ENCODE peak calls at places on chromosomes 1 and 21, in nine cellular contexts. One of them, this sample, is unnamed.

GRCh38 chr1:113657556-113658063 is 101.7 kb downstream of the PHTF1 start:
- DNase-seq in endodermal cell: no peak
- DNase-seq in left ventricle myocardium inferior: no peak
- DNase-seq in transverse colon: no peak
- DNase-seq in small intestine: no peak
- DNase-seq in thyroid gland: no peak
- DNase-seq in GM23248: no peak
- DNase-seq in PC-9: no peak
- DNase-seq in CD8-positive, alpha-beta memory T cell: no peak
- DNase-seq in this sample: no peak

GRCh38 chr1:231318568-231318967 is 19.1 kb downstream of the EXOC8 start:
- DNase-seq in CD8-positive, alpha-beta memory T cell: no peak
- DNase-seq in GM23248: no peak
- DNase-seq in small intestine: no peak
- DNase-seq in thyroid gland: no peak
- DNase-seq in transverse colon: no peak
- DNase-seq in endodermal cell: peak; percentile 13
- DNase-seq in PC-9: no peak
- DNase-seq in left ventricle myocardium inferior: no peak
- DNase-seq in this sample: no peak

GRCh38 chr1:170221031-170221430 is 75.3 kb downstream of the NTMT2 start:
- DNase-seq in thyroid gland: no peak
- DNase-seq in CD8-positive, alpha-beta memory T cell: no peak
- DNase-seq in transverse colon: no peak
- DNase-seq in endodermal cell: no peak
- DNase-seq in PC-9: no peak
- DNase-seq in small intestine: no peak
- DNase-seq in GM23248: peak; percentile 57
- DNase-seq in left ventricle myocardium inferior: no peak
- DNase-seq in this sample: no peak

GRCh38 chr1:234214129-234214910 is 158.9 kb upstream of the COA6 start:
- DNase-seq in transverse colon: peak; percentile 14
- DNase-seq in thyroid gland: peak; percentile 69
- DNase-seq in small intestine: peak; percentile 1
- DNase-seq in left ventricle myocardium inferior: no peak
- DNase-seq in endodermal cell: peak; percentile 87
- DNase-seq in GM23248: peak; percentile 63
- DNase-seq in PC-9: no peak
- DNase-seq in CD8-positive, alpha-beta memory T cell: no peak
- DNase-seq in this sample: no peak

GRCh38 chr1:176557543-176558258 is 94.7 kb downstream of the PAPPA2 start:
- DNase-seq in small intestine: peak; percentile 11
- DNase-seq in PC-9: no peak
- DNase-seq in GM23248: no peak
- DNase-seq in thyroid gland: no peak
- DNase-seq in CD8-positive, alpha-beta memory T cell: no peak
- DNase-seq in endodermal cell: no peak
- DNase-seq in transverse colon: no peak
- DNase-seq in left ventricle myocardium inferior: no peak
- DNase-seq in this sample: no peak

GRCh38 chr1:116288201-116288598 is 84.8 kb upstream of the ATP1A1 start:
- DNase-seq in transverse colon: no peak
- DNase-seq in small intestine: no peak
- DNase-seq in thyroid gland: no peak
- DNase-seq in CD8-positive, alpha-beta memory T cell: no peak
- DNase-seq in GM23248: no peak
- DNase-seq in left ventricle myocardium inferior: no peak
- DNase-seq in endodermal cell: no peak
- DNase-seq in PC-9: no peak
- DNase-seq in this sample: peak; percentile 62

GRCh38 chr21:17738171-17738953 is 80.8 kb downstream of the C21orf91 start:
- DNase-seq in CD8-positive, alpha-beta memory T cell: no peak
- DNase-seq in GM23248: no peak
- DNase-seq in endodermal cell: peak; percentile 42
- DNase-seq in PC-9: no peak
- DNase-seq in thyroid gland: no peak
- DNase-seq in left ventricle myocardium inferior: no peak
- DNase-seq in small intestine: no peak
- DNase-seq in transverse colon: peak; percentile 18
- DNase-seq in this sample: no peak

GRCh38 chr21:30102881-30103280 is 63.7 kb downstream of the CLDN17 start:
- DNase-seq in left ventricle myocardium inferior: no peak
- DNase-seq in CD8-positive, alpha-beta memory T cell: no peak
- DNase-seq in GM23248: no peak
- DNase-seq in transverse colon: no peak
- DNase-seq in small intestine: no peak
- DNase-seq in PC-9: no peak
- DNase-seq in endodermal cell: no peak
- DNase-seq in thyroid gland: peak; percentile 7
- DNase-seq in this sample: no peak

GRCh38 chr1:160519542-160520435 is 3.3 kb downstream of the SLAMF6 start:
- DNase-seq in PC-9: no peak
- DNase-seq in endodermal cell: no peak
- DNase-seq in left ventricle myocardium inferior: no peak
- DNase-seq in thyroid gland: no peak
- DNase-seq in GM23248: no peak
- DNase-seq in CD8-positive, alpha-beta memory T cell: no peak
- DNase-seq in small intestine: peak; percentile 77
- DNase-seq in transverse colon: no peak
- DNase-seq in this sample: peak; percentile 80

GRCh38 chr1:152752225-152752624 is 5.6 kb upstream of the KPRP start:
- DNase-seq in thyroid gland: no peak
- DNase-seq in left ventricle myocardium inferior: no peak
- DNase-seq in PC-9: no peak
- DNase-seq in endodermal cell: no peak
- DNase-seq in CD8-positive, alpha-beta memory T cell: no peak
- DNase-seq in transverse colon: no peak
- DNase-seq in small intestine: no peak
- DNase-seq in GM23248: peak; percentile 96
- DNase-seq in this sample: no peak

GRCh38 chr1:71792264-71792663 is 490.1 kb downstream of the NEGR1 start:
- DNase-seq in transverse colon: no peak
- DNase-seq in small intestine: no peak
- DNase-seq in CD8-positive, alpha-beta memory T cell: no peak
- DNase-seq in GM23248: no peak
- DNase-seq in PC-9: no peak
- DNase-seq in endodermal cell: no peak
- DNase-seq in thyroid gland: no peak
- DNase-seq in left ventricle myocardium inferior: no peak
- DNase-seq in this sample: no peak

GRCh38 chr1:26790551-26790953 is 2.8 kb downstream of the PIGV start:
- DNase-seq in small intestine: no peak
- DNase-seq in left ventricle myocardium inferior: no peak
- DNase-seq in transverse colon: no peak
- DNase-seq in endodermal cell: no peak
- DNase-seq in GM23248: no peak
- DNase-seq in thyroid gland: no peak
- DNase-seq in CD8-positive, alpha-beta memory T cell: no peak
- DNase-seq in PC-9: peak; percentile 58
- DNase-seq in this sample: no peak

GRCh38 chr1:161439280-161440232 is 65.7 kb upstream of the FCGR2A start:
- DNase-seq in transverse colon: peak; percentile 39
- DNase-seq in left ventricle myocardium inferior: no peak
- DNase-seq in thyroid gland: peak; percentile 12
- DNase-seq in CD8-positive, alpha-beta memory T cell: no peak
- DNase-seq in endodermal cell: peak; percentile 83
- DNase-seq in small intestine: peak; percentile 13
- DNase-seq in GM23248: peak; percentile 36
- DNase-seq in PC-9: no peak
- DNase-seq in this sample: peak; percentile 44

GRCh38 chr1:24506706-24507422 is 4.2 kb downstream of the RCAN3 start:
- DNase-seq in CD8-positive, alpha-beta memory T cell: peak; percentile 60
- DNase-seq in thyroid gland: no peak
- DNase-seq in left ventricle myocardium inferior: no peak
- DNase-seq in endodermal cell: peak; percentile 73
- DNase-seq in GM23248: no peak
- DNase-seq in transverse colon: no peak
- DNase-seq in PC-9: no peak
- DNase-seq in small intestine: peak; percentile 22
- DNase-seq in this sample: no peak

GRCh38 chr1:924619-925323 is 1.0 kb downstream of the SAMD11 start:
- DNase-seq in thyroid gland: peak; percentile 45
- DNase-seq in PC-9: peak; percentile 53
- DNase-seq in endodermal cell: peak; percentile 84
- DNase-seq in small intestine: no peak
- DNase-seq in CD8-positive, alpha-beta memory T cell: no peak
- DNase-seq in transverse colon: peak; percentile 36
- DNase-seq in left ventricle myocardium inferior: no peak
- DNase-seq in GM23248: peak; percentile 85
- DNase-seq in this sample: no peak

GRCh38 chr1:199959033-199959774 is 68.3 kb upstream of the NR5A2 start:
- DNase-seq in endodermal cell: no peak
- DNase-seq in thyroid gland: no peak
- DNase-seq in left ventricle myocardium inferior: no peak
- DNase-seq in GM23248: no peak
- DNase-seq in PC-9: no peak
- DNase-seq in CD8-positive, alpha-beta memory T cell: no peak
- DNase-seq in transverse colon: no peak
- DNase-seq in small intestine: no peak
- DNase-seq in this sample: no peak

GRCh38 chr1:11930571-11931445 is 3.7 kb upstream of the PLOD1 start:
- DNase-seq in thyroid gland: no peak
- DNase-seq in PC-9: no peak
- DNase-seq in transverse colon: no peak
- DNase-seq in CD8-positive, alpha-beta memory T cell: no peak
- DNase-seq in left ventricle myocardium inferior: peak; percentile 53
- DNase-seq in GM23248: peak; percentile 57
- DNase-seq in small intestine: no peak
- DNase-seq in endodermal cell: no peak
- DNase-seq in this sample: no peak
- H3K27ac ChIP-seq in thyroid gland: no peak overlapping the region
- H3K27ac ChIP-seq in PC-9: no peak overlapping the region
- H3K27ac ChIP-seq in transverse colon: peak overlapping the region; percentile 47
- H3K27ac ChIP-seq in CD8-positive, alpha-beta memory T cell: no peak overlapping the region
- H3K27ac ChIP-seq in left ventricle myocardium inferior: peak overlapping the region; percentile 92
- H3K27ac ChIP-seq in GM23248: peak overlapping the region; percentile 32
- H3K27ac ChIP-seq in small intestine: no peak overlapping the region
- H3K27ac ChIP-seq in endodermal cell: no peak overlapping the region
- H3K27ac ChIP-seq in this sample: no peak overlapping the region

DNA sequence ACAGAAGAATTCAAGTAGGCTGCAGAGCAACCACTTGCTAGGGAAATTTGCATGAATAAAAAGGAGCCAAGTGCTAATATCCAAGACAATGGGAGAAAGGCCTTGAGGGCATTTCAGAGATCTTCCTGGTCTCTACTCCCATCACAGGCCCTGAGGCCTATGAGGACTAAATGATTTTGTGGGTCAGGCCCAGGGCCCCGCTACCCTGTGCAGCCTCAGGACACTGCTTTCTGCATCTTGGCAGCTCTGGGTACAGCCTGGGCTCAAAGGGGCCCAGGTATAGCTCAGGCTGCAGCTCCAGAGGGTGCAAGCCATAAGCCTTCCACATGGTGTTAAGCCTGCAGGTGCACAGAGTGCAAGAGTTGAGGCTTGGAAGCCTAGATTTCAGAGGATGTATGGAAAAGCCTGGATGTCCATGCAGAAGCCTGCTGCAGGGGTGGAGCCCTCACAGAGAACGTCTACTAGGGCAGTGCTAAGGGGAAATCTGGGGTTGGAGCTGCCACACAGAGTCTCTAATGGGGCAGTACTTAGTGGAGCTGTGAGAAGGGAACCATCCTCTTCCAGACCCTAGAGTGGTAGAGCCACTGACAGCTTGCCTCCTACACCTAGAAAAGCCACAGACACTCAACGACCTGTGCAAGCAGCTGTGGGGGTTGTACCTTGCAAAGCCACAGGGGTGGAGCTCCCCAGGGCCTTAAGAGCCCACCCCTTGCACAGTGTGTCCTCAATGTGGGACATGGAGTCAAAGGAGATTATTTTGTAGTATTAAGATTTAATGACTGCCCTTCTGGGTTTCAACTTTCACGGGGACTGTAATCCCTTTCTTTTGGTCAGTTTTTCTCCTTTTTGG is 13.7 kb upstream of the ACTRT2 start:
- DNase-seq in GM23248: no peak
- DNase-seq in PC-9: no peak
- DNase-seq in left ventricle myocardium inferior: no peak
- DNase-seq in CD8-positive, alpha-beta memory T cell: no peak
- DNase-seq in endodermal cell: no peak
- DNase-seq in small intestine: no peak
- DNase-seq in thyroid gland: no peak
- DNase-seq in transverse colon: no peak
- DNase-seq in this sample: no peak
- H3K9me3 ChIP-seq in GM23248: no peaks in the 10 kb centered on the region
- H3K9me3 ChIP-seq in PC-9: no peaks in the 10 kb centered on the region
- H3K9me3 ChIP-seq in left ventricle myocardium inferior: peaks cover 26% of the 10 kb centered on the region
- H3K9me3 ChIP-seq in CD8-positive, alpha-beta memory T cell: no peaks in the 10 kb centered on the region
- H3K9me3 ChIP-seq in endodermal cell: peaks cover 31% of the 10 kb centered on the region
- H3K9me3 ChIP-seq in small intestine: peaks cover 2% of the 10 kb centered on the region
- H3K9me3 ChIP-seq in thyroid gland: no peaks in the 10 kb centered on the region
- H3K9me3 ChIP-seq in transverse colon: peaks cover 11% of the 10 kb centered on the region
- H3K9me3 ChIP-seq in this sample: peaks cover 3% of the 10 kb centered on the region

DNA sequence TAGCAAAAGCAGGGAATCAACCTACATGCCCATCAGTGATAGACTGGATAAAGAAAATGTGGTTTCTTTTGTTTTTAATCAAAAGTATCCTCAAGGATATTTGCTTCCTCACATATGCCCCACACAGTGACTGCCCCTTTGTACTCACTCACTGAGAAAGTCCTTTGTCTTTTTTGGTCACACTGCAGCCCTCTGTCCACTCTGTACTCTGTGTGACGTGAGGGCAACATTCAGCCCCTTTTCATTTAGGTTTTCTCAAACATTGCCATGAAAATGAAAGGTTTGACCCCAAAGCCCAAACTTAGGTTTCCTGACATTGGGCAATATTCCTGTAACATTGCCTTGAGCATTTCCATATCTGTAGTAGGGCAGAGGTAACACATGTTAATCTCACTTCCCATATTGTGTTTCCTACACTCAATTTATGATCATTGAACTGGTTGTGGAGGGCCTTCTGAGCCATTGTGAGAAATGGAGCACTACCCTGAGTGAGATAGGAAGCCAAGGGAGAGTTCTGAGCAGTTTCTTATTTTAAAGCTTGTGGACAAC is 501.8 kb upstream of the C1orf87 start:
- DNase-seq in transverse colon: no peak
- DNase-seq in small intestine: no peak
- DNase-seq in PC-9: no peak
- DNase-seq in endodermal cell: no peak
- DNase-seq in thyroid gland: no peak
- DNase-seq in left ventricle myocardium inferior: no peak
- DNase-seq in GM23248: no peak
- DNase-seq in CD8-positive, alpha-beta memory T cell: no peak
- DNase-seq in this sample: no peak
- H3K27ac ChIP-seq in transverse colon: no peak overlapping the region
- H3K27ac ChIP-seq in small intestine: no peak overlapping the region
- H3K27ac ChIP-seq in PC-9: no peak overlapping the region
- H3K27ac ChIP-seq in endodermal cell: no peak overlapping the region
- H3K27ac ChIP-seq in thyroid gland: no peak overlapping the region
- H3K27ac ChIP-seq in left ventricle myocardium inferior: no peak overlapping the region
- H3K27ac ChIP-seq in GM23248: no peak overlapping the region
- H3K27ac ChIP-seq in CD8-positive, alpha-beta memory T cell: no peak overlapping the region
- H3K27ac ChIP-seq in this sample: no peak overlapping the region

GRCh38 chr1:247146671-247147070 is 25.1 kb downstream of the ZNF124 start:
- DNase-seq in small intestine: no peak
- DNase-seq in GM23248: no peak
- DNase-seq in CD8-positive, alpha-beta memory T cell: no peak
- DNase-seq in left ventricle myocardium inferior: no peak
- DNase-seq in PC-9: no peak
- DNase-seq in endodermal cell: no peak
- DNase-seq in thyroid gland: no peak
- DNase-seq in transverse colon: no peak
- DNase-seq in this sample: no peak

GRCh38 chr1:247147781-247148180 is 24.0 kb downstream of the ZNF124 start:
- DNase-seq in left ventricle myocardium inferior: no peak
- DNase-seq in GM23248: no peak
- DNase-seq in endodermal cell: no peak
- DNase-seq in transverse colon: no peak
- DNase-seq in PC-9: no peak
- DNase-seq in CD8-positive, alpha-beta memory T cell: no peak
- DNase-seq in thyroid gland: no peak
- DNase-seq in small intestine: no peak
- DNase-seq in this sample: no peak

GRCh38 chr1:247145279-247145678 is 26.5 kb downstream of the ZNF124 start:
- DNase-seq in small intestine: no peak
- DNase-seq in GM23248: no peak
- DNase-seq in PC-9: no peak
- DNase-seq in thyroid gland: no peak
- DNase-seq in left ventricle myocardium inferior: no peak
- DNase-seq in transverse colon: no peak
- DNase-seq in endodermal cell: no peak
- DNase-seq in CD8-positive, alpha-beta memory T cell: no peak
- DNase-seq in this sample: no peak
- H3K9me3 ChIP-seq in small intestine: peaks cover 8% of the 10 kb centered on the region
- H3K9me3 ChIP-seq in GM23248: peaks cover under 1% of the 10 kb centered on the region
- H3K9me3 ChIP-seq in PC-9: no peaks in the 10 kb centered on the region
- H3K9me3 ChIP-seq in thyroid gland: no peaks in the 10 kb centered on the region
- H3K9me3 ChIP-seq in left ventricle myocardium inferior: peaks cover 99% of the 10 kb centered on the region
- H3K9me3 ChIP-seq in transverse colon: peaks cover 84% of the 10 kb centered on the region
- H3K9me3 ChIP-seq in endodermal cell: peaks cover 99% of the 10 kb centered on the region
- H3K9me3 ChIP-seq in CD8-positive, alpha-beta memory T cell: peaks cover 78% of the 10 kb centered on the region
- H3K9me3 ChIP-seq in this sample: peaks cover 48% of the 10 kb centered on the region